ENCODE peak calls at places on chromosomes 7 and 10, in six cellular contexts. Q, W, G, L, N and I are unnamed samples.

GRCh38 chr10:105681051-105681450 is 1040.0 kb downstream of the SORCS3 start:
- DNase-seq in Q (no peak), W (peak), G (no peak), L (peak), N (no peak), I (no peak)

GRCh38 chr10:32955299-32955772 is 2.7 kb downstream of the ITGB1 start:
- DNase-seq in Q (no peak), W (no peak), G (no peak), L (no peak), N (no peak), I (no peak)

GRCh38 chr10:77666821-77667220 is 29.2 kb upstream of the KCNMA1 start:
- DNase-seq in Q (no peak), W (no peak), G (no peak), L (no peak), N (no peak), I (no peak)

GRCh38 chr7:69892790-69893189 is 294.5 kb downstream of the AUTS2 start:
- DNase-seq in Q (no peak), W (no peak), G (no peak), L (no peak), N (no peak), I (no peak)

GRCh38 chr10:106285199-106285598 is 879.3 kb downstream of the SORCS1 start:
- DNase-seq in Q (no peak), W (no peak), G (no peak), L (no peak), N (no peak), I (no peak)

GRCh38 chr7:3264693-3265339 is 36.2 kb upstream of the SDK1 start:
- DNase-seq in Q (no peak), W (no peak), G (no peak), L (no peak), N (no peak), I (no peak)

GRCh38 chr7:148335790-148336189 is 254.8 kb upstream of the C7orf33 start:
- DNase-seq in Q (no peak), W (no peak), G (no peak), L (no peak), N (no peak), I (no peak)

GRCh38 chr7:44286182-44286617 is 39.2 kb downstream of the CAMK2B start:
- DNase-seq in Q (no peak), W (peak), G (no peak), L (no peak), N (no peak), I (no peak)

GRCh38 chr7:93690021-93690420 is 115.5 kb upstream of the CALCR start:
- DNase-seq in Q (no peak), W (no peak), G (no peak), L (no peak), N (no peak), I (no peak)

GRCh38 chr10:103480521-103480920 is 1.5 kb upstream of the CALHM3 start:
- DNase-seq in Q (no peak), W (peak), G (peak), L (no peak), N (no peak), I (no peak)

GRCh38 chr10:11553773-11554381 is 57.6 kb downstream of the USP6NL start:
- DNase-seq in Q (no peak), W (no peak), G (no peak), L (no peak), N (no peak), I (no peak)

GRCh38 chr7:98287486-98287959 is 6.0 kb downstream of the BRI3 start:
- DNase-seq in Q (no peak), W (peak), G (no peak), L (peak), N (no peak), I (no peak)

GRCh38 chr10:53786236-53786635 is 1013.7 kb upstream of the MBL2 start:
- DNase-seq in Q (no peak), W (peak), G (no peak), L (peak), N (peak), I (no peak)

GRCh38 chr7:47988496-47989386 is 9.3 kb upstream of the HUS1 start:
- DNase-seq in Q (no peak), W (no peak), G (peak), L (no peak), N (peak), I (no peak)

GRCh38 chr10:127041561-127041960 is 136.3 kb downstream of the DOCK1 start:
- DNase-seq in Q (no peak), W (no peak), G (peak), L (no peak), N (no peak), I (no peak)

GRCh38 chr7:47418910-47419309 is 163.0 kb downstream of the TNS3 start:
- DNase-seq in Q (no peak), W (no peak), G (peak), L (no peak), N (no peak), I (no peak)

GRCh38 chr10:61882621-61883375 is 18.7 kb upstream of the ARID5B start:
- DNase-seq in Q (no peak), W (no peak), G (peak), L (no peak), N (no peak), I (no peak)

GRCh38 chr7:110484316-110484715 is 606.6 kb upstream of the LRRN3 start:
- DNase-seq in Q (no peak), W (no peak), G (no peak), L (no peak), N (no peak), I (no peak)

GRCh38 chr7:148084138-148084537 is 506.4 kb upstream of the C7orf33 start:
- DNase-seq in Q (no peak), W (peak), G (peak), L (peak), N (peak), I (peak)

GRCh38 chr10:131834152-131834810 is 66.5 kb upstream of the PPP2R2D start:
- DNase-seq in Q (no peak), W (no peak), G (no peak), L (no peak), N (no peak), I (no peak)

GRCh38 chr7:50707607-50708006 is 75.1 kb downstream of the GRB10 start:
- DNase-seq in Q (no peak), W (no peak), G (no peak), L (no peak), N (no peak), I (no peak)

GRCh38 chr7:90313908-90314307 is 7.2 kb downstream of the FAM237B start:
- DNase-seq in Q (no peak), W (no peak), G (no peak), L (no peak), N (no peak), I (no peak)

GRCh38 chr10:114026189-114027040 is 17.3 kb upstream of the ADRB1 start:
- DNase-seq in Q (no peak), W (no peak), G (peak), L (peak), N (no peak), I (no peak)

GRCh38 chr10:30433779-30434272 is at the start of gene MAP3K8:
- DNase-seq in Q (peak), W (peak), G (peak), L (peak), N (peak), I (peak)

GRCh38 chr7:41979834-41980307 is 257.1 kb downstream of the GLI3 start:
- DNase-seq in Q (no peak), W (peak), G (peak), L (peak), N (peak), I (no peak)

GRCh38 chr10:132520147-132520811 is 17.3 kb upstream of the INPP5A start:
- DNase-seq in Q (no peak), W (peak), G (peak), L (no peak), N (no peak), I (no peak)

GRCh38 chr7:33485746-33486491 is 356.6 kb downstream of the BBS9 start:
- DNase-seq in Q (no peak), W (no peak), G (no peak), L (no peak), N (no peak), I (no peak)

GRCh38 chr7:4690953-4691856 is 9.1 kb downstream of the FOXK1 start:
- DNase-seq in Q (no peak), W (no peak), G (no peak), L (no peak), N (no peak), I (no peak)

GRCh38 chr10:581776-582330 is 107.6 kb downstream of the DIP2C start:
- DNase-seq in Q (no peak), W (no peak), G (no peak), L (no peak), N (no peak), I (no peak)

GRCh38 chr10:103666109-103666508 is 172.6 kb downstream of the NEURL1 start:
- DNase-seq in Q (no peak), W (peak), G (peak), L (peak), N (peak), I (no peak)

GRCh38 chr10:5305374-5305773 is 59.4 kb upstream of the UCN3 start:
- DNase-seq in Q (no peak), W (peak), G (peak), L (no peak), N (no peak), I (no peak)
- TF ChIP-seq CTCF in Q (no peak), W (peak), G (peak), L (no peak), N (no peak), I (no peak)

GRCh38 chr10:26725837-26726727 is 28.6 kb downstream of the PDSS1 start:
- DNase-seq in Q (peak), W (peak), G (peak), L (no peak), N (peak), I (peak)

GRCh38 chr10:26729395-26729794 is 31.9 kb downstream of the PDSS1 start:
- DNase-seq in Q (no peak), W (no peak), G (no peak), L (no peak), N (no peak), I (no peak)

GRCh38 chr10:26727005-26727404 is 29.5 kb downstream of the PDSS1 start:
- DNase-seq in Q (no peak), W (no peak), G (no peak), L (no peak), N (no peak), I (no peak)

GRCh38 chr10:26730548-26730947 is 33.0 kb downstream of the PDSS1 start:
- DNase-seq in Q (no peak), W (no peak), G (no peak), L (no peak), N (no peak), I (no peak)

GRCh38 chr10:26728957-26729356 is 31.5 kb downstream of the PDSS1 start:
- DNase-seq in Q (no peak), W (no peak), G (no peak), L (no peak), N (no peak), I (no peak)
- TF ChIP-seq CTCF in Q (no peak), W (no peak), G (peak), L (no peak), N (no peak), I (peak)

DNA sequence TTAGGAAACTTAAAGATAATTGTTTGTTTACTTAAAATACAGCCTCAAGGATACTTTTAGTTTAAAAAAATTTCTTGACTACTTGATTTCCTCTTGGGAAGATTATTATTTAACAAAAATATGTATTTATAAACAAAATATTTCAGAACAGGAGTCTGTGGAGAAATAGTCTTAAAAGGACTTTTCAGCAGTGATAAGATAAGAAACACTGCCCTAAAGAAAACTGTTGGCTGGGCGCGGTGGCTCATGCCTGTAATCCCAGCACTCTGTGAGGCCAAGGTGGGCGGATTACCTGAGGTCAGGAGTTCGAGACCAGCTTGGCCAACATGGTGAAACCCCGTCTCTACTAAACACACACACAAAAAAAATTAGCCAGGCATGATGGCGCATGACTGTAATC is 22.6 kb upstream of the HERPUD2 start:
- DNase-seq in Q (no peak), W (no peak), G (no peak), L (no peak), N (no peak), I (no peak)
- TF ChIP-seq CTCF in Q (no peak), W (no peak), G (no peak), L (no peak), N (no peak), I (no peak)

GRCh38 chr10:111762114-111762513 is 421.5 kb downstream of the GPAM start:
- DNase-seq in Q (no peak), W (no peak), G (no peak), L (no peak), N (no peak), I (no peak)
- TF ChIP-seq CTCF in Q (no peak), W (no peak), G (no peak), L (no peak), N (no peak), I (no peak)

GRCh38 chr7:103074519-103075336 is at the start of the genes ARMC10 and FBXL13:
- DNase-seq in Q (peak), W (peak), G (peak), L (peak), N (peak), I (peak)
- TF ChIP-seq CTCF in Q (no peak), W (peak), G (peak), L (peak), N (peak), I (peak)

GRCh38 chr7:125934539-125934938 is 1004.9 kb upstream of the POT1 start:
- DNase-seq in Q (no peak), W (no peak), G (no peak), L (no peak), N (no peak), I (no peak)
- TF ChIP-seq CTCF in Q (no peak), W (no peak), G (no peak), L (no peak), N (no peak), I (no peak)